ENCODE peak calls at places on chromosomes 1 and 21, in nine cellular contexts. One of them, this sample, is unnamed.

GRCh38 chr1:165843304-165843703 is 15.9 kb downstream of the UCK2 start:
- DNase-seq in HEK293T: no peak
- DNase-seq in HCEC 1CT: peak; percentile 60
- DNase-seq in stimulated activated CD4-positive, alpha-beta T cell treated with anti-CD3 and anti-CD28 coated beads, TNF-alpha, amount 100 ng/mL, for 48 hours: no peak
- DNase-seq in retina: no peak
- DNase-seq in NK-92 treated with Interleukin-12 subunit alpha and Interleukin-12 subunit beta, amount 100 ng/mL, for 24 hours: no peak
- DNase-seq in glutamatergic neuron: no peak
- DNase-seq in fibroblast of lung: peak; percentile 36
- DNase-seq in astrocyte of the cerebellum: no peak
- DNase-seq in this sample: no peak

GRCh38 chr1:9413143-9413876 is 120.6 kb downstream of the SPSB1 start:
- DNase-seq in astrocyte of the cerebellum: peak; percentile 91
- DNase-seq in glutamatergic neuron: no peak
- DNase-seq in retina: peak; percentile 27
- DNase-seq in NK-92 treated with Interleukin-12 subunit alpha and Interleukin-12 subunit beta, amount 100 ng/mL, for 24 hours: peak; percentile 72
- DNase-seq in stimulated activated CD4-positive, alpha-beta T cell treated with anti-CD3 and anti-CD28 coated beads, TNF-alpha, amount 100 ng/mL, for 48 hours: peak; percentile 37
- DNase-seq in HCEC 1CT: peak; percentile 87
- DNase-seq in fibroblast of lung: peak; percentile 95
- DNase-seq in HEK293T: no peak
- DNase-seq in this sample: no peak

GRCh38 chr1:198465201-198466144 is 75.0 kb downstream of the ATP6V1G3 start:
- DNase-seq in fibroblast of lung: peak; percentile 75
- DNase-seq in NK-92 treated with Interleukin-12 subunit alpha and Interleukin-12 subunit beta, amount 100 ng/mL, for 24 hours: no peak
- DNase-seq in HCEC 1CT: peak; percentile 54
- DNase-seq in glutamatergic neuron: no peak
- DNase-seq in stimulated activated CD4-positive, alpha-beta T cell treated with anti-CD3 and anti-CD28 coated beads, TNF-alpha, amount 100 ng/mL, for 48 hours: no peak
- DNase-seq in retina: peak; percentile 44
- DNase-seq in astrocyte of the cerebellum: peak; percentile 41
- DNase-seq in HEK293T: peak; percentile 34
- DNase-seq in this sample: peak; percentile 46

GRCh38 chr1:36641776-36642175 is 159.1 kb upstream of the CSF3R start:
- DNase-seq in retina: no peak
- DNase-seq in glutamatergic neuron: no peak
- DNase-seq in NK-92 treated with Interleukin-12 subunit alpha and Interleukin-12 subunit beta, amount 100 ng/mL, for 24 hours: no peak
- DNase-seq in HCEC 1CT: no peak
- DNase-seq in astrocyte of the cerebellum: no peak
- DNase-seq in HEK293T: no peak
- DNase-seq in fibroblast of lung: no peak
- DNase-seq in stimulated activated CD4-positive, alpha-beta T cell treated with anti-CD3 and anti-CD28 coated beads, TNF-alpha, amount 100 ng/mL, for 48 hours: no peak
- DNase-seq in this sample: no peak

GRCh38 chr1:117685936-117686806 is 80.3 kb downstream of the TENT5C start:
- DNase-seq in HEK293T: no peak
- DNase-seq in NK-92 treated with Interleukin-12 subunit alpha and Interleukin-12 subunit beta, amount 100 ng/mL, for 24 hours: no peak
- DNase-seq in stimulated activated CD4-positive, alpha-beta T cell treated with anti-CD3 and anti-CD28 coated beads, TNF-alpha, amount 100 ng/mL, for 48 hours: no peak
- DNase-seq in HCEC 1CT: no peak
- DNase-seq in fibroblast of lung: no peak
- DNase-seq in retina: no peak
- DNase-seq in astrocyte of the cerebellum: no peak
- DNase-seq in glutamatergic neuron: no peak
- DNase-seq in this sample: peak; percentile 25

GRCh38 chr1:223202376-223202775 is 59.3 kb upstream of the TLR5 start:
- DNase-seq in HEK293T: no peak
- DNase-seq in fibroblast of lung: no peak
- DNase-seq in stimulated activated CD4-positive, alpha-beta T cell treated with anti-CD3 and anti-CD28 coated beads, TNF-alpha, amount 100 ng/mL, for 48 hours: no peak
- DNase-seq in HCEC 1CT: no peak
- DNase-seq in NK-92 treated with Interleukin-12 subunit alpha and Interleukin-12 subunit beta, amount 100 ng/mL, for 24 hours: no peak
- DNase-seq in astrocyte of the cerebellum: no peak
- DNase-seq in retina: no peak
- DNase-seq in glutamatergic neuron: no peak
- DNase-seq in this sample: no peak

GRCh38 chr1:3012511-3013291 is 8.6 kb upstream of the ACTRT2 start:
- DNase-seq in NK-92 treated with Interleukin-12 subunit alpha and Interleukin-12 subunit beta, amount 100 ng/mL, for 24 hours: no peak
- DNase-seq in stimulated activated CD4-positive, alpha-beta T cell treated with anti-CD3 and anti-CD28 coated beads, TNF-alpha, amount 100 ng/mL, for 48 hours: peak; percentile 39
- DNase-seq in glutamatergic neuron: peak; percentile 64
- DNase-seq in astrocyte of the cerebellum: no peak
- DNase-seq in HEK293T: peak; percentile 82
- DNase-seq in fibroblast of lung: no peak
- DNase-seq in retina: peak; percentile 63
- DNase-seq in HCEC 1CT: no peak
- DNase-seq in this sample: no peak

GRCh38 chr1:5980314-5981008 is 11.8 kb downstream of the NPHP4 start:
- DNase-seq in HEK293T: peak; percentile 71
- DNase-seq in glutamatergic neuron: peak; percentile 73
- DNase-seq in astrocyte of the cerebellum: no peak
- DNase-seq in fibroblast of lung: peak; percentile 11
- DNase-seq in stimulated activated CD4-positive, alpha-beta T cell treated with anti-CD3 and anti-CD28 coated beads, TNF-alpha, amount 100 ng/mL, for 48 hours: no peak
- DNase-seq in NK-92 treated with Interleukin-12 subunit alpha and Interleukin-12 subunit beta, amount 100 ng/mL, for 24 hours: no peak
- DNase-seq in HCEC 1CT: no peak
- DNase-seq in retina: peak; percentile 36
- DNase-seq in this sample: no peak

GRCh38 chr1:205481629-205482071 is 22.8 kb upstream of the CDK18 start:
- DNase-seq in HEK293T: no peak
- DNase-seq in astrocyte of the cerebellum: no peak
- DNase-seq in NK-92 treated with Interleukin-12 subunit alpha and Interleukin-12 subunit beta, amount 100 ng/mL, for 24 hours: peak; percentile 73
- DNase-seq in fibroblast of lung: no peak
- DNase-seq in glutamatergic neuron: no peak
- DNase-seq in stimulated activated CD4-positive, alpha-beta T cell treated with anti-CD3 and anti-CD28 coated beads, TNF-alpha, amount 100 ng/mL, for 48 hours: no peak
- DNase-seq in HCEC 1CT: no peak
- DNase-seq in retina: no peak
- DNase-seq in this sample: no peak

GRCh38 chr1:211532086-211532439 is 40.1 kb upstream of the RD3 start:
- DNase-seq in HEK293T: no peak
- DNase-seq in retina: no peak
- DNase-seq in astrocyte of the cerebellum: no peak
- DNase-seq in glutamatergic neuron: no peak
- DNase-seq in stimulated activated CD4-positive, alpha-beta T cell treated with anti-CD3 and anti-CD28 coated beads, TNF-alpha, amount 100 ng/mL, for 48 hours: no peak
- DNase-seq in NK-92 treated with Interleukin-12 subunit alpha and Interleukin-12 subunit beta, amount 100 ng/mL, for 24 hours: no peak
- DNase-seq in HCEC 1CT: no peak
- DNase-seq in fibroblast of lung: no peak
- DNase-seq in this sample: no peak

GRCh38 chr1:186903374-186904129 is 74.8 kb downstream of the PLA2G4A start:
- DNase-seq in retina: no peak
- DNase-seq in HCEC 1CT: no peak
- DNase-seq in astrocyte of the cerebellum: no peak
- DNase-seq in glutamatergic neuron: no peak
- DNase-seq in stimulated activated CD4-positive, alpha-beta T cell treated with anti-CD3 and anti-CD28 coated beads, TNF-alpha, amount 100 ng/mL, for 48 hours: no peak
- DNase-seq in HEK293T: no peak
- DNase-seq in NK-92 treated with Interleukin-12 subunit alpha and Interleukin-12 subunit beta, amount 100 ng/mL, for 24 hours: no peak
- DNase-seq in fibroblast of lung: no peak
- DNase-seq in this sample: no peak

GRCh38 chr1:241292973-241293372 is 64.0 kb downstream of the RGS7 start:
- DNase-seq in glutamatergic neuron: no peak
- DNase-seq in HCEC 1CT: peak; percentile 13
- DNase-seq in fibroblast of lung: no peak
- DNase-seq in NK-92 treated with Interleukin-12 subunit alpha and Interleukin-12 subunit beta, amount 100 ng/mL, for 24 hours: no peak
- DNase-seq in stimulated activated CD4-positive, alpha-beta T cell treated with anti-CD3 and anti-CD28 coated beads, TNF-alpha, amount 100 ng/mL, for 48 hours: no peak
- DNase-seq in astrocyte of the cerebellum: no peak
- DNase-seq in HEK293T: no peak
- DNase-seq in retina: no peak
- DNase-seq in this sample: no peak

GRCh38 chr21:33380483-33380998 is 22.7 kb upstream of the IFNGR2 start:
- DNase-seq in HEK293T: no peak
- DNase-seq in retina: no peak
- DNase-seq in fibroblast of lung: peak; percentile 92
- DNase-seq in astrocyte of the cerebellum: peak; percentile 76
- DNase-seq in HCEC 1CT: peak; percentile 94
- DNase-seq in NK-92 treated with Interleukin-12 subunit alpha and Interleukin-12 subunit beta, amount 100 ng/mL, for 24 hours: peak; percentile 84
- DNase-seq in stimulated activated CD4-positive, alpha-beta T cell treated with anti-CD3 and anti-CD28 coated beads, TNF-alpha, amount 100 ng/mL, for 48 hours: peak; percentile 87
- DNase-seq in glutamatergic neuron: no peak
- DNase-seq in this sample: no peak

GRCh38 chr21:39094847-39095525 is 88.3 kb downstream of the PSMG1 start:
- DNase-seq in HEK293T: no peak
- DNase-seq in HCEC 1CT: peak; percentile 11
- DNase-seq in astrocyte of the cerebellum: peak; percentile 29
- DNase-seq in stimulated activated CD4-positive, alpha-beta T cell treated with anti-CD3 and anti-CD28 coated beads, TNF-alpha, amount 100 ng/mL, for 48 hours: no peak
- DNase-seq in glutamatergic neuron: no peak
- DNase-seq in retina: no peak
- DNase-seq in NK-92 treated with Interleukin-12 subunit alpha and Interleukin-12 subunit beta, amount 100 ng/mL, for 24 hours: no peak
- DNase-seq in fibroblast of lung: peak; percentile 82
- DNase-seq in this sample: no peak

GRCh38 chr1:117638141-117638540 is 32.3 kb downstream of the TENT5C start:
- DNase-seq in NK-92 treated with Interleukin-12 subunit alpha and Interleukin-12 subunit beta, amount 100 ng/mL, for 24 hours: no peak
- DNase-seq in stimulated activated CD4-positive, alpha-beta T cell treated with anti-CD3 and anti-CD28 coated beads, TNF-alpha, amount 100 ng/mL, for 48 hours: no peak
- DNase-seq in glutamatergic neuron: no peak
- DNase-seq in retina: no peak
- DNase-seq in fibroblast of lung: no peak
- DNase-seq in astrocyte of the cerebellum: no peak
- DNase-seq in HCEC 1CT: no peak
- DNase-seq in HEK293T: no peak
- DNase-seq in this sample: no peak